ENCODE peak calls at places on chromosomes 16 and 17, in nine cellular contexts. E, J, R, P, A, K, M, B and Q are unnamed samples.

GRCh38 chr17:79742951-79743476 is 12.3 kb downstream of the ENPP7 start:
- DNase-seq in R (no peak), E (no peak), J (no peak), M (no peak), A (no peak), P (no peak), B (no peak), K (no peak), Q (no peak)

GRCh38 chr16:84566580-84567244 is 51.2 kb downstream of the COTL1 start:
- DNase-seq in R (no peak), E (no peak), B (no peak), J (no peak), M (no peak), A (no peak), K (no peak), P (no peak), Q (no peak)

GRCh38 chr16:57038151-57038550 is 48.8 kb downstream of the NLRC5 start:
- DNase-seq in B (no peak), J (no peak), K (no peak), E (no peak), A (no peak), M (no peak), P (no peak), R (peak), Q (no peak)

GRCh38 chr17:4790705-4791088 is 1.9 kb downstream of the GLTPD2 start:
- DNase-seq in R (no peak), E (no peak), P (no peak), A (no peak), M (no peak), B (no peak), K (no peak), J (no peak), Q (no peak)

GRCh38 chr17:75317671-75318070 is 28.4 kb upstream of the SLC25A19 start:
- DNase-seq in R (no peak), E (no peak), M (no peak), B (peak), P (no peak), A (no peak), J (no peak), K (peak), Q (no peak)

GRCh38 chr17:77405867-77406513 is 265.2 kb downstream of the SEC14L1 start:
- DNase-seq in K (no peak), J (no peak), P (no peak), R (no peak), B (peak), A (no peak), M (no peak), E (no peak), Q (no peak)

GRCh38 chr16:1286492-1287094 is 22.8 kb upstream of the UBE2I start:
- DNase-seq in K (peak), A (no peak), E (no peak), J (no peak), M (no peak), P (no peak), B (no peak), R (no peak), Q (no peak)

GRCh38 chr17:27627514-27627913 is 3.5 kb upstream of the LGALS9 start:
- DNase-seq in E (no peak), M (no peak), R (no peak), P (no peak), J (no peak), A (no peak), K (peak), B (no peak), Q (no peak)

GRCh38 chr17:79706931-79707382 is 23.8 kb upstream of the ENPP7 start:
- DNase-seq in J (peak), M (no peak), K (no peak), A (no peak), R (no peak), B (no peak), E (no peak), P (no peak), Q (no peak)

GRCh38 chr16:85422374-85423185 is 190.5 kb upstream of the GSE1 start:
- DNase-seq in B (no peak), R (no peak), P (no peak), E (peak), K (peak), A (peak), M (no peak), J (no peak), Q (no peak)

GRCh38 chr17:77494664-77495435 is 354.1 kb downstream of the SEC14L1 start:
- DNase-seq in A (peak), R (peak), E (peak), M (peak), J (peak), B (peak), K (peak), P (peak), Q (peak)

GRCh38 chr16:7714775-7715174 is 382.1 kb downstream of the RBFOX1 start:
- DNase-seq in B (no peak), E (no peak), A (no peak), R (no peak), M (no peak), J (no peak), P (no peak), K (no peak), Q (no peak)

GRCh38 chr16:1788095-1788707 is 5.3 kb downstream of the IGFALS start:
- DNase-seq in M (peak), P (peak), J (no peak), R (no peak), A (no peak), K (peak), E (no peak), B (no peak), Q (no peak)

GRCh38 chr17:6094926-6095325 is 24.7 kb downstream of the WSCD1 start:
- DNase-seq in R (no peak), J (no peak), B (no peak), A (no peak), E (no peak), P (no peak), M (peak), K (peak), Q (no peak)

GRCh38 chr17:29746669-29747068 is 124.0 kb upstream of the CORO6 start:
- DNase-seq in E (no peak), K (no peak), B (no peak), P (no peak), A (no peak), R (no peak), M (no peak), J (no peak), Q (no peak)

GRCh38 chr17:44968225-44969143 is at the start of gene C1QL1:
- DNase-seq in R (peak), E (peak), A (peak), P (peak), M (peak), J (peak), K (peak), B (peak), Q (peak)

GRCh38 chr16:7914738-7915137 is 582.1 kb downstream of the RBFOX1 start:
- DNase-seq in B (no peak), R (no peak), J (no peak), P (no peak), A (no peak), E (no peak), K (no peak), M (no peak), Q (no peak)

GRCh38 chr17:40582328-40582901 is 17.1 kb upstream of the CCR7 start:
- DNase-seq in J (no peak), A (no peak), R (no peak), B (peak), K (peak), P (peak), M (no peak), E (no peak), Q (peak)

GRCh38 chr16:27781981-27782880 is 232.3 kb downstream of the KATNIP start:
- DNase-seq in R (no peak), A (no peak), B (no peak), K (peak), E (no peak), J (no peak), P (no peak), M (no peak), Q (no peak)

GRCh38 chr17:76497979-76498885 is 3.0 kb downstream of the RHBDF2 start:
- DNase-seq in P (peak), E (peak), B (peak), K (peak), M (peak), A (no peak), R (peak), J (peak), Q (peak)

GRCh38 chr16:53090591-53091507 is 36.1 kb downstream of the CHD9 start:
- DNase-seq in B (peak), A (no peak), R (peak), E (peak), K (peak), M (peak), P (peak), J (peak), Q (peak)

GRCh38 chr17:48522031-48522593 is 8.7 kb downstream of the HOXB1 start:
- DNase-seq in P (no peak), E (no peak), R (peak), B (no peak), M (no peak), K (peak), J (peak), A (peak), Q (no peak)

GRCh38 chr16:68992521-68992920 is 112.9 kb upstream of the HAS3 start:
- DNase-seq in K (no peak), J (peak), P (no peak), A (peak), M (no peak), R (peak), E (no peak), B (no peak), Q (no peak)

GRCh38 chr17:33811984-33812383 is 443.1 kb upstream of the CCL2 start:
- DNase-seq in A (no peak), R (no peak), K (no peak), J (no peak), P (no peak), B (no peak), M (no peak), E (no peak), Q (no peak)

GRCh38 chr16:35497399-35497798 is 2038.0 kb downstream of the TP53TG3F start:
- DNase-seq in B (no peak), M (no peak), K (no peak), R (no peak), A (no peak), P (no peak), J (no peak), E (no peak), Q (peak)

GRCh38 chr17:61926831-61927210 is 961 bp downstream of the INTS2 start:
- DNase-seq in P (no peak), B (no peak), J (peak), R (peak), E (no peak), A (no peak), M (no peak), K (no peak), Q (no peak)

GRCh38 chr17:72903522-72903921 is 189.0 kb downstream of the SLC39A11 start:
- DNase-seq in P (no peak), B (no peak), M (no peak), R (no peak), E (no peak), J (no peak), K (no peak), A (no peak), Q (no peak)

GRCh38 chr17:81926451-81927144 is 937 bp downstream of the MAFG start:
- DNase-seq in M (peak), P (peak), B (peak), J (peak), E (peak), A (peak), R (peak), K (peak), Q (peak)

GRCh38 chr17:1736348-1737281 is 6.1 kb upstream of the SERPINF2 start:
- DNase-seq in E (no peak), R (peak), M (peak), P (no peak), K (peak), B (no peak), A (no peak), J (peak), Q (peak)

GRCh38 chr16:85613609-85614337 is 651 bp downstream of the GSE1 start:
- DNase-seq in M (peak), K (peak), R (no peak), J (peak), A (peak), E (peak), P (peak), B (peak), Q (peak)

GRCh38 chr17:65181237-65182061 is 44.3 kb downstream of the RGS9 start:
- DNase-seq in J (no peak), R (no peak), A (no peak), K (no peak), P (no peak), B (no peak), E (no peak), M (no peak), Q (peak)

GRCh38 chr16:7650446-7650845 is 317.8 kb downstream of the RBFOX1 start:
- DNase-seq in R (no peak), A (no peak), M (no peak), K (no peak), B (no peak), E (no peak), P (no peak), J (no peak), Q (no peak)

GRCh38 chr17:42535400-42536047 is 517 bp upstream of the NAGLU start:
- DNase-seq in R (no peak), B (no peak), A (no peak), J (no peak), E (no peak), K (no peak), P (no peak), M (no peak), Q (no peak)

GRCh38 chr16:30110661-30111060 is 2.7 kb downstream of the GDPD3 start:
- DNase-seq in A (peak), B (no peak), R (peak), E (no peak), P (no peak), J (peak), K (no peak), M (no peak), Q (no peak)

GRCh38 chr17:1695365-1695764 is 10.7 kb upstream of the PRPF8 start:
- DNase-seq in B (no peak), A (peak), R (no peak), M (no peak), K (no peak), J (no peak), E (no peak), P (no peak), Q (peak)

GRCh38 chr17:72302735-72303134 is 181.9 kb downstream of the SOX9 start:
- DNase-seq in M (no peak), E (no peak), R (no peak), K (no peak), A (no peak), J (no peak), B (no peak), P (no peak), Q (no peak)

GRCh38 chr17:49494937-49495841 is at the start of gene NGFR:
- DNase-seq in B (peak), E (no peak), A (no peak), K (peak), M (no peak), R (peak), P (no peak), J (no peak), Q (peak)

GRCh38 chr16:68646948-68647659 is 2.0 kb downstream of the CDH3 start:
- DNase-seq in P (no peak), M (no peak), E (no peak), A (no peak), B (no peak), R (no peak), J (no peak), K (no peak), Q (peak)

GRCh38 chr16:56068314-56068713 is 123.0 kb upstream of the GNAO1 start:
- DNase-seq in K (no peak), B (no peak), R (no peak), E (no peak), J (no peak), M (no peak), P (no peak), A (no peak), Q (no peak)

DNA sequence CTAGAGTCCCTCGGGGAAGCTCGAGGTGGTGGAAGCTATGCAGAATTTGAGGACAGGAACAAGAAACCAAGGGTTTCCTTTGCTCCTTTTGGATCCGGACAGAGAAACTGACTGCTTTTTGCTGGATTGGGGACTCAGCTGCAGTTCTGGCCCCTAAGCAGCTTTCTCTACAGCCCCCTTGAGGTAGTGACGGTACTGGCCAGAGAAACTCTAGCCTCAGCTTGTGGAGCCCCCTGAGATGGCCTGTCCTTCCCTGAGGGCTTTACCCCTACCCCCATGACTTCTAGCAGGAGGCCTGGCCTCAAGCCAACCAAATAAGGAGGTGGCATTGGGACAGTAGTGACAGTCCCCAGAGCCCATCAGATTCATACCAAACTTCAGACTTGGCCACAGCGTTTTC is 118.1 kb downstream of the IRX5 start:
- DNase-seq in E (no peak), K (no peak), M (peak), B (no peak), R (no peak), J (no peak), P (peak), A (no peak), Q (no peak)
- TF ChIP-seq CTCF in E (no peak), K (no peak), M (no peak), B (no peak), R (no peak), J (no peak), P (no peak), A (no peak), Q (no peak)

GRCh38 chr17:68289473-68289872 is 1.5 kb downstream of the SLC16A6 start:
- DNase-seq in R (no peak), A (no peak), J (no peak), K (no peak), E (no peak), M (no peak), P (peak), B (no peak), Q (no peak)
- H3K4me3 ChIP-seq in R (no peak), A (no peak), J (no peak), K (no peak), E (no peak), M (no peak), P (no peak), B (no peak), Q (peak)

GRCh38 chr17:400257-400656 is 47.6 kb upstream of the RPH3AL start:
- DNase-seq in P (no peak), M (no peak), B (no peak), K (peak), R (no peak), J (no peak), E (no peak), A (no peak), Q (no peak)
- TF ChIP-seq CTCF in P (no peak), M (no peak), B (no peak), K (no peak), R (no peak), J (no peak), E (no peak), A (no peak), Q (no peak)

GRCh38 chr17:17413821-17414220 is 63.0 kb upstream of the MED9 start:
- DNase-seq in B (no peak), M (no peak), K (no peak), J (peak), A (peak), R (no peak), P (no peak), E (no peak), Q (no peak)
- H3K4me3 ChIP-seq in B (no peak), M (no peak), K (no peak), J (peak), A (no peak), R (no peak), P (peak), E (no peak), Q (no peak)